ENCODE peak calls at places on chromosomes 3 and 15, in four cellular contexts. Z is IMR-90, D is mesendoderm, T is mesenchymal stem cell. U is an unnamed sample.

GRCh38 chr3:190086191-190086590 is 34.5 kb downstream of the P3H2 start:
- DNase-seq in Z (no peak), D (peak; percentile 76), T (no peak), U (no peak)

GRCh38 chr3:154018100-154018696 is 103.0 kb upstream of the ARHGEF26 start:
- DNase-seq in D (peak; percentile 70), T (peak; percentile 27), Z (peak; percentile 18), U (peak; percentile 37)

GRCh38 chr3:134838599-134838998 is 43.5 kb downstream of the EPHB1 start:
- DNase-seq in T (no peak), D (peak; percentile 34), Z (no peak), U (no peak)

GRCh38 chr15:81281925-81282895 is 41.7 kb downstream of the STARD5 start:
- DNase-seq in T (no peak), D (no peak), Z (no peak), U (no peak)

GRCh38 chr15:79863886-79864285 is 32.9 kb downstream of the MTHFS start:
- DNase-seq in D (no peak), T (peak; percentile 18), Z (peak; percentile 65), U (no peak)

GRCh38 chr3:114884213-114884923 is 262.7 kb downstream of the ZBTB20 start:
- DNase-seq in T (no peak), D (no peak), Z (no peak), U (no peak)

GRCh38 chr3:46061108-46061507 is 33.8 kb upstream of the XCR1 start:
- DNase-seq in T (no peak), D (no peak), Z (no peak), U (no peak)

GRCh38 chr3:194876403-194877165 is 190.9 kb downstream of the FAM43A start:
- DNase-seq in T (no peak), Z (no peak), D (no peak), U (no peak)

GRCh38 chr15:66411190-66411589 is 24.5 kb downstream of the MAP2K1 start:
- DNase-seq in Z (no peak), T (no peak), D (peak; percentile 58), U (no peak)

GRCh38 chr3:31695280-31696008 is 162.7 kb downstream of the STT3B start:
- DNase-seq in Z (no peak), D (peak; percentile 92), T (no peak), U (no peak)

GRCh38 chr3:12632523-12632922 is 31.4 kb downstream of the RAF1 start:
- DNase-seq in T (no peak), Z (no peak), D (no peak), U (no peak)

DNA sequence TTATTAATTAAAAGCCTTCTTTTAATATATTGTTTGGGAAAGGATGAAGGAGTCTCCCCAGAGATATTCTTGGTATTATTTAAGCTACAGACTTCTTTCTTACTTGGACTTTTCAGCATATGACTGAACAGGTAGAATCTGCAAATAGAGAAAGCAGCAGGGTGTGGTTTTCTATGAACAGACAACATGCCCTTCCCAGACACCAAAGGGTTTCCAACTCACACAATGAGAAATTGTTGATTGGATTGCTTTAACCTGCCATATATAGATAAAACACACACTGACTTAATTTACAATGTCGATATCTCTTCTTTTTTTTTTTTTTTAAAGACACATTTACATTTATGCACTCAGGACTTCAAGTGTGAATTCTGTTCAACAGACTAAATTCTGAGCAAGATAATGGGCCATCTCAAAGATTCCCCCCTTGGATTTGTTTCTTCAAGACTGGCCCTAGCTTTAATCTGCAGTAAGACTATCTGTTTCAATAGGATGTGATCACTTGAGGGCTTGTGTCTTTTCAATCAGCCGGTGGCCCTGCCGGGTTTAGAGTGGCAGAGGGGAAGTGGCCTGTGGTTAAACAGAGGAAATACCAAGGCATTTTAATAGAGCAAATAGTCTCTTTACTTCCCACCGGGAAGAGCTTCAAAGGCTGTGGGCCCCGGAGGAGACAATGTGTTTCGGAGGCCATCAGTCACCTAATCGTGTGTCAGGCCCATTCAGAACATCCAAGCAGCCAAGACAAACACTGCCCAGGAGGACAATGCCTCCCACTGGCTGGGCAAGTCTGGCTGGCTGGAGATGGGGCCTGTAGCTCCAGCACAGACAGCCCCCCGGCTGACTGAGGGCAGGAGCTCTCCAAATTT is 6.1 kb downstream of the IL17RD start:
- DNase-seq in D (peak; percentile 95), T (peak; percentile 15), Z (no peak), U (no peak)
- H2BK15ac ChIP-seq in D (no peak overlapping the region), T (no peak overlapping the region), Z (no peak overlapping the region), U (no peak overlapping the region)

DNA sequence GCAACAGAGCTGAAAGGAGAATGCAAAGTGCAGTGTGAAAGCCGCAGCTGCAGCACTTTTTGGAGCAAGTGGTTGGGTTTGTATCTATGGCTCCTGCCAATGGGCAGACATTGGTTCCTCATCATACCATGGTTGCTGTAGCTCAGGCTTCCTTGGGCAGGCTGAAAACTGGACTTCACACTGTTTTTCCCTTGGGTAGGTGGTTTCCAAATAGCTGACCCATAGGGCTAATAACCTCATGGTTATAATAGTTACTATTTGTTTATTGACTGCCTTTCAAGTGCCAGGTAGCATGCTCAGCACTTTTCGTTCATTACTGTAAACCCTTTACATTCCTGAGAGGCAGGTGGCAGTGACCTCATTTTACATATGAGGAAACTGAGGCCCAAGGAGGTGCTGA is 4.5 kb downstream of the CGNL1 start:
- DNase-seq in T (no peak), D (no peak), Z (no peak), U (no peak)
- H2AK5ac ChIP-seq in T (peak overlapping the region; percentile 41), D (no peak overlapping the region), Z (no peak overlapping the region), U (no peak overlapping the region)

DNA sequence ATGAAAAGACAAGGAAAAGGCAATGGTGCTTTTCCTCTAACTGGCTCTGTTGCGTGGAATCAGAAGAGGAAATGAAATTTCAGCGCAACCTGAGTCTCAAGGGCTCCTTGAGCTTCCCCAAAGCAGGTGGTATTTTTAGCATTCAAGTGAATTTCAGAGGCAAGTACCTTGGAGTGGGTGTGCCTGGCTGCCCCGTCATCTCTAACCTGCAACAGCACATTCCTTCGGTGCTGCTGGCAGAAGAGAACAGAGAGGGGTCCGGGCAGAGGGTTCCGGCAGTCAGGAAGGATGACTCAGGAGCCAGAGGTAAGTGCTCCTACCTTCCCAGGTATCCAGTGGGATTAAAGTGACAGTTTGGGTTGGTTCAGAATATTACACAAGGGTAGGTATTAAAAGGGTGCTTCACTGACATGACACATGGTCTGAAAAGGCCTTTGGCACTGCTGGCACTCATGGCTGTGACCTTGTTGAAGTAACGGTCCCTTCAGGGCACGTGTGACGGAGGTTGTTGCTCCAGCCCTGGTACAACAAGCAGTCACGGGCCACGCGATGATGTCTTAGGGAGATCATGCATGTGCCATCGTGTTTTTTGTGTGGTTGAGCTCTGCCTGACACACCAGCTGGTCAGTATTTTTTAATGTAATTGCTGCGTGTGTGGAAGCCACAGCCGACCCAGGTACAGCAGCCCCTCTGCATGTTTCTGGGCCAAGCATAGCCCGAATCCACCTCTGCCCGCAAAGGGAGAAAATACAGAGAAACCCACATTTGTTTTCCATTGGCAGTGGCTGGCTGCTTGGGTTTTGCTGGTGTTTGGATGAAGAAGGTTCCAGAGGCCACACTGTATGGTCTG is 75.7 kb downstream of the LRRK1 start:
- DNase-seq in Z (no peak), T (no peak), D (no peak), U (no peak)
- H2BK15ac ChIP-seq in Z (no peak overlapping the region), T (no peak overlapping the region), D (no peak overlapping the region), U (no peak overlapping the region)

DNA sequence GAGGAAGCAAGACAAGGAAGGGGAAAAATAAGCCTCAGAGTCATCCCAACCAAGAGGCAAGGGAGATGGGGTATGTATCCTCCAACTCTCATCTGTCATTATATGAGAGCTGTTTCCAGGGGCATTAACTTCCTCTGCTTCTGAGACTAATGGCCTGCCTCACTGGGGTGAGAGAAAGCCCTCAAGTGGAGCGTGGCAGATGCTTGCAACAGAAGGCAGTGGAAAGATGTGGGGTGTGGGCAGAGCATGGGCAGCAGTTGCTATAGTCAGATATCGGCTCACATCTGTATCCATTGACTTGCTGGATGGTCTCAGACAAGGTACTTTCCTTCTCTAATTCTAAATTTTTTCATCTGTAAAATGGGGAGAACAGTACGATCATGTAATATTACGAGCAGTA is 81.7 kb upstream of the PLCL2 start:
- DNase-seq in Z (no peak), D (no peak), T (no peak), U (no peak)
- H2AK5ac ChIP-seq in Z (no peak overlapping the region), D (no peak overlapping the region), T (no peak overlapping the region), U (no peak overlapping the region)

DNA sequence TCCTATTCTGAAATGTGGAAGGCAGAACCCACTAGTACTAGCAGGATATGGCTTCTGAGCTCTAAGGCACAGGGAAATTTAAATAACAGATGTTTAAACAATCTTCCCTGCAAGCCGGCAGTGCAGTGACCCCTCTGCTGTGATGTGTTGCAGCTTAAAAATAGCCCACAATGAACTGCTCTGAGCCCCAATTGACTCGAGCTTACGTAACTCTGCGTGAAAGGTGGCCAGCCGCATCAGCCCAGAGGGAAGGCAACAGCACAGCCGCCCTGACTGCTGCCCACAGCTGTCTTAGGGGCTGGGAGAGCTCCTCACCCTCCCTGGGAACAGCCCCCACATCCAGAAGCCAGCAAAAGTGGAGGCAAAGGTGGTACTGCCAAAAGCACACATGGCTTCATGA is 12.5 kb upstream of the CAMKV start:
- DNase-seq in D (no peak), T (peak; percentile 42), Z (peak; percentile 52), U (no peak)
- H2BK15ac ChIP-seq in D (no peak overlapping the region), T (no peak overlapping the region), Z (no peak overlapping the region), U (peak overlapping the region; percentile 44)

DNA sequence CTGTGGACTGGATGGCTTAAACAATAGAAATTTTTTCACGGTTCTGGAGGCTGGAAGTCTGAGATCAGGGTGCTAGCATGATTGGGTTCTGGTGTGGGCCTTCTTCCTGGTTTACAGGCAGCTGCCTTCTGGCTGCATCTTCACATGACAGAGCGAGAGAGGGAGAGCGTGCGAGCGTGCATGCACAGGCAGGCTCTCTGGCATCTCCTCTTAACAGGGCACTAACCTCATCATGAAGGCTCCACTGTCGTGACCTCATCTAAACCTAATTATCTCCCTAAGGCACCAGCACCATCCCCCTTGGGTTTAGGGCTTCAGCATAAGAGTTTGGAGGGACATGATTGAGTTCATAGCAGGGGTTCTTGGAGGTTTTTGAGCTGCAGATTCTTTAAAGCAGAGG is 292.0 kb upstream of the C2CD4B start:
- DNase-seq in Z (no peak), T (no peak), D (no peak), U (no peak)
- H2AK5ac ChIP-seq in Z (peak overlapping the region; percentile 75), T (peak overlapping the region; percentile 49), D (no peak overlapping the region), U (peak overlapping the region; percentile 44)

GRCh38 chr15:77526582-77527163 is 106.0 kb downstream of the HMG20A start:
- DNase-seq in T (no peak), D (no peak), Z (no peak), U (no peak)
- H2BK15ac ChIP-seq in T (peak overlapping the region; percentile 70), D (no peak overlapping the region), Z (peak overlapping the region; percentile 69), U (peak overlapping the region; percentile 5)

DNA sequence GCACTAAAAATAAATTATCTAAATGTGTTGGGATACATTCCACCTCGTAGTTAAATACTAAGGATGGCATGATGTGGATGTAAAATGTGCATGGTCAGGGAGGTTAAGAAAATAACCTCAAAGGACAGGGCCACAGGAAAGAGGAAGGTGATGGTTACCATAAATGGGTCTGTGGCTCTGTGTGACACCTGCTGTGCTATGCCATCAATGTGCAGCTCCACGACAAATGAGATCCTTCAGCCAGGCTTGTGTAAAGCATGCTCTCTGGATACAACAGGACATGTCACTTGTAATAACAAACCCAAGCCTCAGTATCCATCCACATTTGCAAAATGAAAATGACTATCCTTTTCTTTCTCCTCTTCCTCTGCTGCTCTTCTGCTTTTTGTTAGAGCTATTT is 456.7 kb upstream of the RASGRP1 start:
- DNase-seq in T (no peak), Z (no peak), D (no peak), U (no peak)
- H2AK5ac ChIP-seq in T (no peak overlapping the region), Z (peak overlapping the region; percentile 20), D (no peak overlapping the region), U (no peak overlapping the region)

GRCh38 chr3:97911459-97911858 is 60.8 kb downstream of the RIOX2 start:
- DNase-seq in D (no peak), Z (no peak), T (no peak), U (no peak)

GRCh38 chr3:97916576-97916975 is 55.7 kb downstream of the RIOX2 start:
- DNase-seq in T (no peak), Z (no peak), D (no peak), U (no peak)

GRCh38 chr3:97914390-97914789 is 57.8 kb downstream of the RIOX2 start:
- DNase-seq in D (peak; percentile 11), T (no peak), Z (peak; percentile 42), U (no peak)

GRCh38 chr3:97910931-97911351 is 61.3 kb downstream of the RIOX2 start:
- DNase-seq in D (peak; percentile 93), T (peak; percentile 12), Z (no peak), U (no peak)
- H2BK15ac ChIP-seq in D (no peak overlapping the region), T (no peak overlapping the region), Z (no peak overlapping the region), U (no peak overlapping the region)

U was measured in neuronal stem cell.